ENCODE peak calls at places on chromosome 19, in five cellular contexts. K, N, J, Y and X are unnamed samples. For H3K27me3, the result is how much of the 10 kb centered on the place peaks cover.

GRCh38 chr19:10773969-10774368 is 56.1 kb downstream of the DNM2 start:
- DNase-seq in K (no peak), N (no peak), J (no peak), Y (no peak), X (no peak)

GRCh38 chr19:15173746-15174404 is 26.9 kb downstream of the NOTCH3 start:
- DNase-seq in K (no peak), N (no peak), J (no peak), Y (no peak), X (no peak)

GRCh38 chr19:18990128-18990708 is 43.1 kb downstream of the SUGP2 start:
- DNase-seq in K (no peak), N (no peak), J (no peak), Y (no peak), X (no peak)

GRCh38 chr19:53424968-53425597 is 6.7 kb upstream of the ZNF761 start:
- DNase-seq in K (peak), N (peak), J (peak), Y (peak), X (no peak)

GRCh38 chr19:43224855-43225253 is 19.4 kb upstream of the PSG4 start:
- DNase-seq in K (no peak), N (no peak), J (no peak), Y (no peak), X (no peak)

GRCh38 chr19:58531052-58531600 is 11.5 kb upstream of the ZBTB45 start:
- DNase-seq in K (no peak), N (no peak), J (no peak), Y (no peak), X (no peak)

GRCh38 chr19:7547153-7547552 is 11.6 kb downstream of the PNPLA6 start:
- DNase-seq in K (no peak), N (no peak), J (no peak), Y (no peak), X (no peak)

GRCh38 chr19:48249502-48250014 is 6.2 kb downstream of the CARD8 start:
- DNase-seq in K (no peak), N (no peak), J (no peak), Y (peak), X (no peak)

GRCh38 chr19:48608798-48609263 is 2.3 kb downstream of the SPACA4 start:
- DNase-seq in K (no peak), N (no peak), J (no peak), Y (no peak), X (no peak)

GRCh38 chr19:7860902-7861618 is 13.1 kb downstream of the PRR36 start:
- DNase-seq in K (no peak), N (no peak), J (no peak), Y (no peak), X (no peak)

GRCh38 chr19:8482696-8483095 is 19.7 kb downstream of the PRAM1 start:
- DNase-seq in K (no peak), N (no peak), J (no peak), Y (no peak), X (no peak)

GRCh38 chr19:14473915-14474578 is 1.1 kb downstream of the PTGER1 start:
- DNase-seq in K (no peak), N (no peak), J (no peak), Y (no peak), X (no peak)

GRCh38 chr19:47450478-47450877 is 21.2 kb downstream of the SLC8A2 start:
- DNase-seq in K (no peak), N (no peak), J (no peak), Y (no peak), X (no peak)

GRCh38 chr19:10061717-10062310 is 24.3 kb upstream of the SHFL start:
- DNase-seq in K (no peak), N (no peak), J (no peak), Y (no peak), X (no peak)

GRCh38 chr19:56822755-56823154 is 17.8 kb downstream of the PEG3 start:
- DNase-seq in K (no peak), N (no peak), J (no peak), Y (no peak), X (no peak)
- H3K27me3 ChIP-seq in K (under half), N (under half), J (under half), Y (under half), X (under half)

GRCh38 chr19:54790711-54791110 is 12.7 kb upstream of the KIR2DL4 start:
- DNase-seq in K (no peak), N (no peak), J (no peak), Y (no peak), X (no peak)
- H3K27me3 ChIP-seq in K (under half), N (under half), J (under half), Y (under half), X (under half)

DNA sequence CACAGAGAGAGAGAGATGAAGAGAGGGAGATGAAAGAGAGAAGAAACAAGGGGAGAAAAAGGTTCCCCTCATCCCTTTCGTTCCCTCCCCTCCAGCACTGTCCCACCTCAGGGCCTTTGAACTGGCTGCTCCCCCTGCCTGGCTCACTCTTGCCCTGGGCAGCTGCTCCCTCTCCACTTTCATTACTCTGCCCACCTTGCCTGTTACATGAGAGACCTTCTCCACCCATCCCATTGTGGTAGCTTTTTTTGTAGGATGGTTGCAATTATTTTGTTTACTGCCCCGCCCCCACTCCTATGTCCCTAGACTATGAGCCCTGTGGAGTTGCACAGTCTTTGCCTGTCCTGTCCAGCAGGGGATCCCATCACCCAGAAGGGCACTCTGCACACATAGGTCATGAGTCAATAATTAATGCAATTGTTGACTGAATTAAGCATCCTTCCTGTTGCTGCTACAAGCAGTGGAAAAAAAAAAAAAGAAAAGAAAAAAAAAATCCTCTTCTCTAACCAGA is 14.1 kb downstream of the C19orf81 start:
- DNase-seq in K (no peak), N (no peak), J (no peak), Y (no peak), X (no peak)
- H3K27me3 ChIP-seq in K (under half), N (under half), J (under half), Y (under half), X (half or more)

GRCh38 chr19:39342647-39343305 is 555 bp downstream of the SAMD4B start:
- DNase-seq in K (no peak), N (no peak), J (peak), Y (no peak), X (no peak)
- H3K27me3 ChIP-seq in K (under half), N (under half), J (under half), Y (under half), X (under half)

GRCh38 chr19:5316138-5316537 is 24.5 kb downstream of the PTPRS start:
- DNase-seq in K (no peak), N (no peak), J (no peak), Y (no peak), X (no peak)
- H3K27me3 ChIP-seq in K (under half), N (under half), J (under half), Y (under half), X (under half)

GRCh38 chr19:1729568-1729925 is 23.8 kb upstream of the ONECUT3 start:
- DNase-seq in K (no peak), N (no peak), J (no peak), Y (no peak), X (no peak)
- H3K27me3 ChIP-seq in K (under half), N (under half), J (under half), Y (under half), X (under half)

DNA sequence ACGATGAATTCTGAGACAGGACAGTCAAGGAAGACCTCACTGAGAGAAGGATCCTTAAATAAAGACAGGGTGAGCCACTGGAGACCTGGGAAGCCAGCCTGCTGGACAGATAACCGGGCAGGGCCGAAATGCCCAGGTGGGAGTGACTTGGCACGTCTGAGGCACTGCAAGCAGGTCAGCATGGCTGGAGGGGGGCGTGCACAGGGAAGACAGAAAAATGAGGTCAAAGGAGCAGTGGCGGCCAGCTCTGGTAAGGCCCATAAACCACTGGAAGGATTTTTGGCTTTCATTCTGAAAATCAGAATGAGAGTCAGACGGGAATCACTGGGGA is 5.8 kb upstream of the ATP1A3 start:
- DNase-seq in K (no peak), N (no peak), J (no peak), Y (no peak), X (no peak)
- H3K27me3 ChIP-seq in K (under half), N (half or more), J (under half), Y (under half), X (half or more)

GRCh38 chr19:38229585-38230073 is 5.6 kb upstream of the DPF1 start:
- DNase-seq in K (no peak), N (peak), J (no peak), Y (peak), X (no peak)

GRCh38 chr19:38228491-38229439 is 4.7 kb upstream of the DPF1 start:
- DNase-seq in K (no peak), N (no peak), J (no peak), Y (no peak), X (no peak)

GRCh38 chr19:38234615-38235014 is 10.6 kb upstream of the DPF1 start:
- DNase-seq in K (no peak), N (no peak), J (no peak), Y (no peak), X (no peak)

GRCh38 chr19:38233740-38234251 is 9.8 kb upstream of the DPF1 start:
- DNase-seq in K (no peak), N (peak), J (peak), Y (peak), X (no peak)

DNA sequence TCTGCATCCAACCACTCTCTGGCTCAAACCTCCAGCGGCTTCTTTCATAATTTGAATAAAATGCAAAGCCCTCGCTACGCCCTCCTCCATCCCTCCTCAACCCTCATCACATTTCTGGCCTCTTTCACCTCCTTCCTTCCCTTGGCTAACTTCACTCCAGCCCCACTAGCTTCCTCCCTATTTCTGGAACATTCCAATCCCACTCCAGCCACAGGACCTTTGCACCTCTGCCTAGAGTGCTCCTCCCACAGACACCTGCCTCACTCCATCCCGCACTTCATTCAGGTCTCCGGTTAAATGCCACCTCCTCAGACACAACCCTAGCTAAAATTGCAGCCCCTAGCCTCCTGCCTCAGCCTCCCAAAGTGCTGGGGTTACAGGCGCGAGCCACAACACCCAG is 7.9 kb upstream of the DPF1 start:
- DNase-seq in K (no peak), N (no peak), J (no peak), Y (no peak), X (no peak)
- H3K27me3 ChIP-seq in K (under half), N (under half), J (under half), Y (under half), X (under half)

DNA sequence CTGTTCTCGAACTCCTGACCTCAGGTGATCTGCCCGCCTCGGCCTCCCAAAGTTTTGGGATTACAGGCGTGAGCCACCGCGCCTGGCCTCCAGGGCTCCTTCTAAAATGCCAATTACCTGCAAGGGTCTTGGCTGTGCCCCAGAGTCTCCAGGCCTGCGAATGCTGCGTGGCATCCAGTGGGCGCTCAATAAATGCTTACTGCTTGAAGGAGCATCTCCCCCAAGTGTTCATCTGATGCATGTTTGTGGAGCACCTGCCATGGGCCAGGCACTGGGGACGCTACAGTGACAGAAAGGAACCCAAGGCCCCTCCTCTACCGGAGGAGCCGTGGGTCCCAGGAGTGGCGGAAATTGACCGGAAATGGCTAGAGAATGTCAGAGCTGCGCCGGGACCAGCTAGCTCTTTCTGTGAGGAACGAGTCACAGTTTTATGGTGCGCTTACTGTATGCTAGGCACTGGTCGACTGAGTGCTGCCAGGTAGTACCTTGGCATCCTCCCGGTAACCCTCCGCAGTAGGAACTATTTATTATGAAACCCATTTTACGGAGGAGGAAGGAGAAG is 14.2 kb downstream of the ANKRD24 start:
- DNase-seq in K (no peak), N (no peak), J (no peak), Y (no peak), X (no peak)
- H3K27me3 ChIP-seq in K (under half), N (under half), J (under half), Y (under half), X (under half)